ENCODE peak calls at places on chromosomes 16 and 17, in seven cellular contexts. V is tibial artery, Y is PC-9, I is mammary epithelial cell, U is cardiac muscle cell, N is heart left ventricle, S is neural progenitor cell. X is an unnamed sample. For H3K4me1 and H3K36me3, the result is how much of the 10 kb centered on the place peaks cover.

GRCh38 chr16:75909746-75910145 is 183.5 kb upstream of the CPHXL start:
- DNase-seq in V (no peak), Y (no peak), I (peak), U (no peak), N (no peak), S (no peak), X (no peak)

GRCh38 chr17:2158011-2158410 is 103.1 kb downstream of the HIC1 start:
- DNase-seq in V (peak), Y (no peak), I (peak), U (no peak), N (no peak), S (no peak), X (no peak)

GRCh38 chr17:4948997-4949320 is 629 bp upstream of the PFN1 start:
- DNase-seq in V (peak), Y (peak), I (peak), U (peak), N (peak), S (peak), X (peak)

GRCh38 chr17:56431736-56432135 is 161.8 kb upstream of the NOG start:
- DNase-seq in V (no peak), Y (no peak), I (no peak), U (no peak), N (no peak), S (peak), X (no peak)

GRCh38 chr17:48910370-48910769 is 2.2 kb downstream of the UBE2Z start:
- DNase-seq in V (no peak), Y (no peak), I (peak), U (no peak), N (no peak), S (no peak), X (no peak)

GRCh38 chr17:45291170-45291805 is 25.5 kb downstream of the MAP3K14 start:
- DNase-seq in V (peak), Y (no peak), I (no peak), U (no peak), N (no peak), S (no peak), X (no peak)

GRCh38 chr16:29816694-29817441 is 916 bp downstream of the PAGR1 start:
- DNase-seq in V (peak), Y (peak), I (peak), U (peak), N (peak), S (peak), X (peak)

GRCh38 chr17:80947200-80947940 is 44.3 kb upstream of the CHMP6 start:
- DNase-seq in V (peak), Y (no peak), I (no peak), U (no peak), N (peak), S (no peak), X (no peak)

GRCh38 chr17:65633988-65634387 is 72.5 kb upstream of the AXIN2 start:
- DNase-seq in V (no peak), Y (peak), I (no peak), U (no peak), N (no peak), S (no peak), X (peak)

GRCh38 chr17:2025622-2026309 is 632 bp upstream of the RTN4RL1 start:
- DNase-seq in V (peak), Y (peak), I (peak), U (peak), N (peak), S (peak), X (peak)

GRCh38 chr17:82014971-82015310 is 7.7 kb downstream of the CENPX start:
- DNase-seq in V (no peak), Y (no peak), I (no peak), U (no peak), N (no peak), S (no peak), X (no peak)

GRCh38 chr16:10934325-10935107 is 7.8 kb downstream of the DEXI start:
- DNase-seq in V (no peak), Y (no peak), I (no peak), U (no peak), N (no peak), S (no peak), X (no peak)

GRCh38 chr17:83131268-83132011 is 52.0 kb downstream of the METRNL start:
- DNase-seq in V (no peak), Y (no peak), I (no peak), U (no peak), N (no peak), S (no peak), X (no peak)

GRCh38 chr17:54749157-54749556 is 151.5 kb upstream of the TOM1L1 start:
- DNase-seq in V (no peak), Y (peak), I (no peak), U (no peak), N (no peak), S (peak), X (no peak)

GRCh38 chr17:21243516-21244303 is 9.5 kb downstream of the NATD1 start:
- DNase-seq in V (no peak), Y (no peak), I (no peak), U (no peak), N (no peak), S (no peak), X (no peak)

GRCh38 chr16:13956635-13957196 is 36.8 kb downstream of the ERCC4 start:
- DNase-seq in V (no peak), Y (no peak), I (no peak), U (no peak), N (no peak), S (no peak), X (no peak)

GRCh38 chr17:80629298-80630028 is 84.8 kb downstream of the RPTOR start:
- DNase-seq in V (no peak), Y (no peak), I (no peak), U (no peak), N (no peak), S (no peak), X (no peak)

GRCh38 chr17:57515662-57516211 is 229.4 kb downstream of the CCDC182 start:
- DNase-seq in V (no peak), Y (peak), I (no peak), U (no peak), N (no peak), S (no peak), X (no peak)

GRCh38 chr16:57357330-57358151 is 1.0 kb upstream of the CCL22 start:
- DNase-seq in V (no peak), Y (no peak), I (no peak), U (no peak), N (no peak), S (no peak), X (no peak)

GRCh38 chr16:8716592-8716991 is 42.2 kb downstream of the ABAT start:
- DNase-seq in V (no peak), Y (no peak), I (peak), U (no peak), N (no peak), S (no peak), X (no peak)

GRCh38 chr16:52090080-52090479 is 456.9 kb downstream of the TOX3 start:
- DNase-seq in V (no peak), Y (no peak), I (peak), U (no peak), N (no peak), S (no peak), X (no peak)

GRCh38 chr17:75739801-75740200 is 18.5 kb downstream of the ITGB4 start:
- DNase-seq in V (no peak), Y (no peak), I (no peak), U (no peak), N (no peak), S (no peak), X (no peak)

GRCh38 chr16:28820016-28820415 is 2.8 kb upstream of the ATXN2L start:
- DNase-seq in V (no peak), Y (no peak), I (no peak), U (no peak), N (no peak), S (no peak), X (no peak)

GRCh38 chr17:71363661-71364060 is 757.2 kb upstream of the SOX9 start:
- DNase-seq in V (no peak), Y (no peak), I (no peak), U (no peak), N (no peak), S (no peak), X (no peak)

GRCh38 chr16:67486805-67487204 is 3.5 kb upstream of the AGRP start:
- DNase-seq in V (no peak), Y (no peak), I (no peak), U (no peak), N (no peak), S (no peak), X (no peak)

GRCh38 chr17:48915459-48916282 is 7.5 kb downstream of the UBE2Z start:
- DNase-seq in V (peak), Y (peak), I (peak), U (no peak), N (no peak), S (no peak), X (no peak)

GRCh38 chr17:82863941-82864720 is 24.3 kb upstream of the ZNF750 start:
- DNase-seq in V (no peak), Y (peak), I (peak), U (no peak), N (no peak), S (no peak), X (peak)

GRCh38 chr16:30902070-30902972 is 5.9 kb downstream of the CTF1 start:
- DNase-seq in V (peak), Y (no peak), I (peak), U (peak), N (peak), S (peak), X (peak)

GRCh38 chr17:15910791-15911190 is 34.1 kb upstream of the ADORA2B start:
- DNase-seq in V (no peak), Y (peak), I (peak), U (no peak), N (no peak), S (no peak), X (no peak)

DNA sequence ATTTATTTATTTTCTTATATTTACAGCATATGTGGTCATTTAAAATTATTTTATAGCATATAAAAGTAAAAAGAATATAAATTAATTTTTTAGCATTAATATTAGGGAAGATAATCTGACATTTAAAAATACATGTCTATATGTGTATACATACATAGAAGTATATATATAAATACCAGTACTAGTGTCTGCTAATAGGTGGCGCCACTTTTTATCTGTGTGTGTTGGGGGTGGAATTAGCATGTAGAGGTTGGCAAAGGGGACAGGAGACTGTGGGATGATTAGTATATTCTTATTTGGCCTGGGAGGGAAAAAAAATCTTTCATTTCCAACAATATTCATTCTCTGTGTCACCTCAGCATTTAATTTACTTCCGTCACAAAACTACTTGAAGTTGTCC is 359.1 kb downstream of the WWOX start:
- DNase-seq in V (no peak), Y (no peak), I (no peak), U (no peak), N (no peak), S (no peak), X (no peak)
- TF ChIP-seq CTCF in V (no peak), Y (no peak), I (no peak), U (no peak), N (no peak), S (peak), X (no peak)

GRCh38 chr17:78745407-78746088 is 36.5 kb downstream of the CYTH1 start:
- DNase-seq in V (no peak), Y (no peak), I (no peak), U (peak), N (no peak), S (peak), X (no peak)

GRCh38 chr17:78746949-78747269 is 35.2 kb downstream of the CYTH1 start:
- DNase-seq in V (no peak), Y (no peak), I (no peak), U (no peak), N (no peak), S (no peak), X (no peak)

GRCh38 chr17:78748048-78748729 is 33.9 kb downstream of the CYTH1 start:
- DNase-seq in V (peak), Y (no peak), I (peak), U (no peak), N (no peak), S (no peak), X (no peak)

GRCh38 chr17:78747479-78747878 is 34.6 kb downstream of the CYTH1 start:
- DNase-seq in V (no peak), Y (no peak), I (peak), U (no peak), N (no peak), S (no peak), X (no peak)

GRCh38 chr17:78746263-78746948 is 35.7 kb downstream of the CYTH1 start:
- DNase-seq in V (no peak), Y (no peak), I (no peak), U (no peak), N (no peak), S (no peak), X (no peak)
- H3K4me1 ChIP-seq in V (under half), Y (under half), I (under half), U (under half), N (under half), S (under half), X (under half)

DNA sequence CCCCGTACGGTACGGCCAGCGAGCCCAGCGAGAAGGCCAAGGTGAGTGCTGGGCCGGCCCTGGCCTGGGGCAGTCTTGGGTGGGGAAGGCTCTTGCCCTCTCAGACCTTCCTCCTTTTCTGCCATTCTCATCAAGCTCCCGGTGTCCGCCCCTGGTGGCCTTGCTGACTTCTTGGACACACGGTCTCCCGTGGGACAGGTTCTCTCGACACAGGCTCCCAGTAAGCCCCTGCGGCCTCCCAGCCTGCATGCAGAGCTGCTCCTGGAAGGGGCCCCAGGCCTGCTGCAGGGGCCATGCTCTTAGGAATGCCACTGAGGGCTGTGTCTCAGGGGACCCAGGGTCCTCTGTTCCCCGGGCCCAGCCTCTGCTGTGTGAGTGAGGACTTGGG is 17.6 kb downstream of the PRSS27 start:
- DNase-seq in V (no peak), Y (no peak), I (no peak), U (no peak), N (no peak), S (no peak), X (no peak)
- H3K36me3 ChIP-seq in V (half or more), Y (under half), I (under half), U (under half), N (half or more), S (under half), X (under half)

GRCh38 chr17:73257516-73257915 is 4.2 kb downstream of the CPSF4L start:
- DNase-seq in V (no peak), Y (no peak), I (no peak), U (no peak), N (no peak), S (no peak), X (no peak)
- TF ChIP-seq CTCF in V (no peak), Y (no peak), I (no peak), U (no peak), N (no peak), S (no peak), X (no peak)

GRCh38 chr16:48291303-48291702 is 44.0 kb upstream of the ABCC11 start:
- DNase-seq in V (no peak), Y (no peak), I (peak), U (no peak), N (no peak), S (no peak), X (no peak)
- H3K4me1 ChIP-seq in V (under half), Y (under half), I (under half), U (under half), N (under half), S (under half), X (under half)

GRCh38 chr17:28883967-28884702 is 13.4 kb downstream of the FLOT2 start:
- DNase-seq in V (no peak), Y (no peak), I (no peak), U (no peak), N (no peak), S (no peak), X (no peak)
- H3K36me3 ChIP-seq in V (half or more), Y (under half), I (under half), U (under half), N (half or more), S (under half), X (under half)

GRCh38 chr17:14211778-14212177 is 24.9 kb downstream of the CDRT15 start:
- DNase-seq in V (no peak), Y (no peak), I (no peak), U (no peak), N (peak), S (no peak), X (peak)
- TF ChIP-seq CTCF in V (no peak), Y (peak), I (peak), U (peak), N (peak), S (peak), X (no peak)

DNA sequence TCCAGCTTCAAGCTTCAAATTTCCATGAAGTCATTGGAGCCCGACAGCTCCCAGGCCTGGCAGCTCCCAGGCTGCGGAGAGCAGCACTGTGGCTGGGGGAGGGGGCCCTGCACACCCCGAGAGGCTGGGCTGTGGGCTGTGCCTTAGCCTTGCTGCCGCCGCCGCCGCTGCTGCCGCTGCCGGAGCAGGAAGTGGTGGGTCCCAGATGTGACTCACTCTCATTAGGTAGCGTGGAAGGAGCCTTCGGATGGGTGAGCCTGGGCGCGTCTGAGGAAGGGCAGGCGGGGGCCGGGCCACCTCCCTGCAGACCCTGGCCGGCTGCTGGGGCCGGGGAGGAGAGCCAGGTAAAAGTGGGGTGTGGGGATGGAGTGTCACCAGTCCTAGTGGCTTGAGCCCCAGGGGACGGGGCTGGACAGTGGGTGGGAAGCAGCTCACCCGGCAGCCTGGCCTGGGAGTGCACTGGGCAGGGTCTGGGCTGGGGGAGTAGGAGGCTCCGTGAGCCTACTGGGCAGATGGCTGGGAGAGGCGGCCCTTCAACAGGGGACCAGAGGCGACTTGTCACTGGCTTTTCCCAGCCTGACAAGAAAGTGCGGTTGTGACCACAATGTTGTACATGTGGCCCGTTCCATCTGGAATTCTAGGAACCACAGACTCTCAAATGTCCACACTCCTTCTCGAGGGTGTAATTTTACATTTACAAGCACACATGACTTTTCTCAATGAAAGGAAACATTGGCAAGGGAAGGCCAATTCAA is at the start of gene ADCY7:
- DNase-seq in V (peak), Y (peak), I (peak), U (peak), N (peak), S (peak), X (peak)
- H3K4me1 ChIP-seq in V (under half), Y (under half), I (under half), U (under half), N (under half), S (under half), X (under half)

GRCh38 chr16:46914556-46915201 is 30.5 kb downstream of the GPT2 start:
- DNase-seq in V (no peak), Y (no peak), I (no peak), U (no peak), N (no peak), S (no peak), X (no peak)

GRCh38 chr16:46907061-46907774 is 23.1 kb downstream of the GPT2 start:
- DNase-seq in V (no peak), Y (no peak), I (no peak), U (no peak), N (no peak), S (no peak), X (no peak)

GRCh38 chr16:46911650-46912049 is 27.5 kb downstream of the GPT2 start:
- DNase-seq in V (no peak), Y (no peak), I (no peak), U (no peak), N (no peak), S (no peak), X (no peak)

GRCh38 chr16:46908540-46909372 is 24.6 kb downstream of the GPT2 start:
- DNase-seq in V (peak), Y (peak), I (peak), U (peak), N (no peak), S (peak), X (no peak)

DNA sequence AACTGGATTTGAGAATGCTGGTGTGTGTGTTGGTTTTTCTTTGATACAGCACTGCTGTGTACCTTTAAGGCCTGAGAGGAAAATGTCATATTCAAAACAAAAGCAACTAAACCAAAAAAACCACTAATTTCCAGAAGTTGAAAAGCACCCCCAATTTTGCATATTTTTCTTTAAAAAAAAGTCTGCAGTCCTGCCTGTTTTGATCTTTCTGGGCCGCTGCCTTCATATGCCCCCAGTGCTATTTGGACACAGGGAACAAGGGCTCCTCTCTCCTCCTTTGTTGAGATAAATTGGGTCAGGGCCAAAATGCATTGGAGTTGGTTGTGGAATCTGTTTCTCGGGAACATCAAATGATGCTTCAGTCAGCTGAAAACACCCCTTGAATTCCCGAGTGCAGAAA is 26.9 kb downstream of the GPT2 start:
- DNase-seq in V (no peak), Y (no peak), I (no peak), U (no peak), N (no peak), S (no peak), X (no peak)
- H3K36me3 ChIP-seq in V (under half), Y (under half), I (under half), U (under half), N (under half), S (under half), X (under half)

GRCh38 chr16:77062878-77063566 is 128.0 kb upstream of the MON1B start:
- DNase-seq in V (no peak), Y (no peak), I (no peak), U (no peak), N (no peak), S (peak), X (no peak)
- TF ChIP-seq CTCF in V (no peak), Y (no peak), I (no peak), U (no peak), N (no peak), S (no peak), X (no peak)

X was measured in mucosa of descending colon.